ENCODE peak calls at places on chromosome 7, in seven cellular contexts. S is CD8-positive, alpha-beta T cell; Z is psoas muscle; O is mucosa of descending colon; N is upper lobe of right lung; G is CD8-positive, alpha-beta memory T cell; D is right cardiac atrium. V is an unnamed sample. For H3K4me1, the result is how much of the 10 kb centered on the place peaks cover.

GRCh38 chr7:95843286-95843685 is 70.9 kb downstream of the DYNC1I1 start:
- DNase-seq in G (no peak), Z (no peak), N (no peak), S (no peak), O (no peak), D (no peak), V (no peak)

GRCh38 chr7:99440195-99440594 is 1.5 kb downstream of the CPSF4 start:
- DNase-seq in N (no peak), G (no peak), D (no peak), Z (no peak), O (no peak), S (no peak), V (no peak)

GRCh38 chr7:18762189-18762588 is 266.6 kb downstream of the HDAC9 start:
- DNase-seq in N (no peak), S (no peak), G (no peak), Z (no peak), O (no peak), D (no peak), V (no peak)

GRCh38 chr7:134174797-134175261 is 47.7 kb downstream of the LRGUK start:
- DNase-seq in G (no peak), N (no peak), S (no peak), Z (no peak), O (no peak), D (no peak), V (no peak)

GRCh38 chr7:157791261-157791660 is 454.5 kb downstream of the DNAJB6 start:
- DNase-seq in D (no peak), S (no peak), N (no peak), G (no peak), Z (no peak), O (peak), V (no peak)

GRCh38 chr7:119374436-119374835 is 898.5 kb upstream of the KCND2 start:
- DNase-seq in G (no peak), N (no peak), Z (no peak), D (no peak), S (no peak), O (no peak), V (no peak)

GRCh38 chr7:158495780-158496179 is 91.8 kb downstream of the PTPRN2 start:
- DNase-seq in G (no peak), D (no peak), Z (no peak), S (no peak), N (no peak), O (no peak), V (no peak)

GRCh38 chr7:30681262-30682130 is 760 bp downstream of the CRHR2 start:
- DNase-seq in S (peak), G (no peak), Z (no peak), D (no peak), O (no peak), N (peak), V (no peak)

GRCh38 chr7:50356212-50356944 is 51.9 kb downstream of the IKZF1 start:
- DNase-seq in O (no peak), S (no peak), N (peak), D (peak), G (no peak), Z (peak), V (peak)

GRCh38 chr7:144908324-144908723 is 72.5 kb upstream of the TPK1 start:
- DNase-seq in O (no peak), G (no peak), D (no peak), Z (no peak), S (no peak), N (no peak), V (no peak)
- H3K4me1 ChIP-seq in O (under half), G (under half), D (under half), Z (under half), S (under half), N (under half), V (under half)

GRCh38 chr7:43175525-43176200 is 63.2 kb downstream of the HECW1 start:
- DNase-seq in Z (no peak), S (no peak), O (no peak), D (no peak), N (no peak), G (no peak), V (no peak)

GRCh38 chr7:43166686-43167085 is 54.2 kb downstream of the HECW1 start:
- DNase-seq in G (no peak), S (no peak), D (no peak), O (no peak), N (no peak), Z (no peak), V (no peak)

GRCh38 chr7:43169076-43169475 is 56.6 kb downstream of the HECW1 start:
- DNase-seq in O (no peak), N (no peak), G (no peak), D (no peak), Z (no peak), S (no peak), V (no peak)

GRCh38 chr7:43164757-43165156 is 52.3 kb downstream of the HECW1 start:
- DNase-seq in Z (no peak), N (no peak), O (no peak), G (no peak), D (no peak), S (no peak), V (no peak)

DNA sequence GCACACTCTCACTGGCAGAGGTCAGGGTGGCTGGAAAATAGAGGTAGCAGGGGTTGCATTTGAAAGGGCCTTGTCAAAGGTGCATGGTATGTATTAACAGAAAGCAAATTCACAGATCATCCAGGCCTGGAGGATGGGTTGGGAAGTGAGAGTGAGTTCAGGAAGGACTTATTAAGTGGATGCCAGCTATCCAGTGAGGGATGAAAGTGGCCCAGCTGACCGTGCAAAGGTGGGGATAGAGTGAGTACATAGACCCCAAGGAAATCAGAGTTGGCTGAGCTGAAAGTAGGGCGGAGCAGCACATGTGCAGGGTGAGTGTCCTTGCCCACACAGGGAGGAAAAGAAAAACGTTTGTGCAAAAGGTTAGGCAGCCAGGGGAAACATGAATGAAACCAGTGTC is 58.1 kb downstream of the HECW1 start:
- DNase-seq in O (no peak), G (no peak), Z (no peak), N (no peak), D (no peak), S (no peak), V (no peak)
- H3K4me1 ChIP-seq in O (under half), G (under half), Z (under half), N (under half), D (under half), S (under half), V (under half)

GRCh38 chr7:36201122-36201723 is 48.2 kb downstream of the EEPD1 start:
- DNase-seq in Z (no peak), S (no peak), G (no peak), N (no peak), D (no peak), O (no peak), V (no peak)
- H3K4me1 ChIP-seq in Z (half or more), S (under half), G (under half), N (under half), D (under half), O (under half), V (under half)

DNA sequence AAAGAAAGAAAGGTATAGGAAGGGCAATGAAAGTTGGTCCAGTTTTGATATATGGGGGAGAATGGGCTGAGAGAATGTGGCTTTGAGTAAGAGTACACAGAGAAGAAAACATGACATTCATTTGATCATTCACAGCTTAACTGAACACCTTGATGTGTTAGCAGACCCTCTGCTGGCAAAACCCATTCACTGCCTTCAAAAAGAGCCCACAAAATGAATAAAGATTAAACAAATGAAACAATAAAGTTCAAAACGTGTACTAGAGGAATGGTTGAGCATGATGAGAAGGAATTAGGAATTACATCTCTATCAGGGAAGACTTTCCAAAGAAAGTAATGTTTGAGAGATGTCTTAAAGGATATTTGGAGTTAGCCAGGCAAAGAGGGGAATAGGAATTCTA is 2.1 kb downstream of the WEE2 start:
- DNase-seq in O (no peak), Z (no peak), D (no peak), N (no peak), G (no peak), S (no peak), V (no peak)
- H3K4me1 ChIP-seq in O (under half), Z (under half), D (under half), N (under half), G (under half), S (under half), V (under half)

GRCh38 chr7:98286093-98286525 is 4.6 kb downstream of the BRI3 start:
- DNase-seq in O (peak), Z (peak), D (peak), S (no peak), G (no peak), N (peak), V (peak)
- H3K4me1 ChIP-seq in O (half or more), Z (half or more), D (under half), S (under half), G (under half), N (half or more), V (under half)

GRCh38 chr7:64729089-64729848 is 63.3 kb downstream of the ZNF107 start:
- DNase-seq in Z (no peak), O (no peak), S (no peak), N (no peak), D (no peak), G (no peak), V (no peak)
- H3K4me1 ChIP-seq in Z (under half), O (under half), S (under half), N (under half), D (under half), G (under half), V (under half)

GRCh38 chr7:73702226-73702625 is 17.2 kb downstream of the STX1A start:
- DNase-seq in S (no peak), G (no peak), O (no peak), N (no peak), Z (no peak), D (no peak), V (no peak)
- H3K4me1 ChIP-seq in S (under half), G (under half), O (under half), N (under half), Z (under half), D (under half), V (under half)